ENCODE peak calls at places on chromosomes 2 and 18, in nine cellular contexts. One of them, this sample, is unnamed.

GRCh38 chr18:13449651-13450050 is 231.1 kb downstream of the LDLRAD4 start:
- DNase-seq in A673: no peak
- DNase-seq in iPS DF 6.9: no peak
- DNase-seq in body of pancreas: no peak
- DNase-seq in aorta: no peak
- DNase-seq in CD4-positive, alpha-beta T cell: no peak
- DNase-seq in astrocyte: no peak
- DNase-seq in pancreas: no peak
- DNase-seq in H1: no peak
- DNase-seq in this sample: no peak

GRCh38 chr2:65800998-65801397 is 368.6 kb upstream of the SPRED2 start:
- DNase-seq in CD4-positive, alpha-beta T cell: no peak
- DNase-seq in aorta: no peak
- DNase-seq in astrocyte: no peak
- DNase-seq in body of pancreas: peak; percentile 43
- DNase-seq in pancreas: no peak
- DNase-seq in H1: peak; percentile 54
- DNase-seq in A673: no peak
- DNase-seq in iPS DF 6.9: no peak
- DNase-seq in this sample: no peak

GRCh38 chr2:196174424-196174823 is 3.0 kb upstream of the STK17B start:
- DNase-seq in astrocyte: no peak
- DNase-seq in CD4-positive, alpha-beta T cell: no peak
- DNase-seq in body of pancreas: no peak
- DNase-seq in A673: no peak
- DNase-seq in pancreas: peak; percentile 28
- DNase-seq in iPS DF 6.9: no peak
- DNase-seq in aorta: no peak
- DNase-seq in H1: peak; percentile 50
- DNase-seq in this sample: no peak

GRCh38 chr2:205609036-205609607 is 73.2 kb upstream of the NRP2 start:
- DNase-seq in astrocyte: no peak
- DNase-seq in pancreas: no peak
- DNase-seq in iPS DF 6.9: no peak
- DNase-seq in aorta: no peak
- DNase-seq in A673: no peak
- DNase-seq in CD4-positive, alpha-beta T cell: no peak
- DNase-seq in H1: no peak
- DNase-seq in body of pancreas: no peak
- DNase-seq in this sample: no peak

GRCh38 chr2:29946465-29946864 is 25.1 kb upstream of the ALK start:
- DNase-seq in iPS DF 6.9: no peak
- DNase-seq in CD4-positive, alpha-beta T cell: no peak
- DNase-seq in astrocyte: no peak
- DNase-seq in pancreas: no peak
- DNase-seq in body of pancreas: no peak
- DNase-seq in A673: no peak
- DNase-seq in H1: no peak
- DNase-seq in aorta: no peak
- DNase-seq in this sample: no peak

GRCh38 chr18:11783716-11784331 is 67.4 kb upstream of the CHMP1B start:
- DNase-seq in pancreas: no peak
- DNase-seq in CD4-positive, alpha-beta T cell: no peak
- DNase-seq in body of pancreas: no peak
- DNase-seq in aorta: no peak
- DNase-seq in A673: no peak
- DNase-seq in astrocyte: no peak
- DNase-seq in iPS DF 6.9: no peak
- DNase-seq in H1: no peak
- DNase-seq in this sample: no peak

GRCh38 chr2:53985646-53986045 is 14.9 kb upstream of the PSME4 start:
- DNase-seq in aorta: no peak
- DNase-seq in CD4-positive, alpha-beta T cell: no peak
- DNase-seq in A673: no peak
- DNase-seq in pancreas: no peak
- DNase-seq in body of pancreas: no peak
- DNase-seq in astrocyte: no peak
- DNase-seq in H1: no peak
- DNase-seq in iPS DF 6.9: no peak
- DNase-seq in this sample: no peak

GRCh38 chr2:38178142-38178541 is 102.2 kb upstream of the CYP1B1 start:
- DNase-seq in aorta: no peak
- DNase-seq in astrocyte: peak; percentile 85
- DNase-seq in body of pancreas: peak; percentile 14
- DNase-seq in A673: no peak
- DNase-seq in CD4-positive, alpha-beta T cell: no peak
- DNase-seq in H1: no peak
- DNase-seq in pancreas: no peak
- DNase-seq in iPS DF 6.9: no peak
- DNase-seq in this sample: no peak

GRCh38 chr18:39770399-39770798 is 2184.6 kb upstream of the PIK3C3 start:
- DNase-seq in iPS DF 6.9: no peak
- DNase-seq in pancreas: no peak
- DNase-seq in aorta: no peak
- DNase-seq in A673: peak; percentile 52
- DNase-seq in body of pancreas: no peak
- DNase-seq in astrocyte: no peak
- DNase-seq in H1: no peak
- DNase-seq in CD4-positive, alpha-beta T cell: no peak
- DNase-seq in this sample: no peak

GRCh38 chr2:135125940-135126339 is 73.8 kb downstream of the RAB3GAP1 start:
- DNase-seq in pancreas: no peak
- DNase-seq in CD4-positive, alpha-beta T cell: no peak
- DNase-seq in aorta: no peak
- DNase-seq in H1: no peak
- DNase-seq in body of pancreas: no peak
- DNase-seq in iPS DF 6.9: no peak
- DNase-seq in astrocyte: no peak
- DNase-seq in A673: no peak
- DNase-seq in this sample: no peak

GRCh38 chr2:129888896-129889295 is 90.6 kb upstream of the RAB6C start:
- DNase-seq in A673: peak; percentile 53
- DNase-seq in pancreas: no peak
- DNase-seq in H1: no peak
- DNase-seq in aorta: no peak
- DNase-seq in iPS DF 6.9: no peak
- DNase-seq in astrocyte: peak; percentile 2
- DNase-seq in body of pancreas: no peak
- DNase-seq in CD4-positive, alpha-beta T cell: no peak
- DNase-seq in this sample: no peak

GRCh38 chr2:101823347-101823791 is 125.9 kb downstream of the MAP4K4 start:
- DNase-seq in astrocyte: peak; percentile 75
- DNase-seq in iPS DF 6.9: no peak
- DNase-seq in body of pancreas: peak; percentile 78
- DNase-seq in H1: peak; percentile 72
- DNase-seq in pancreas: no peak
- DNase-seq in CD4-positive, alpha-beta T cell: peak; percentile 65
- DNase-seq in aorta: no peak
- DNase-seq in A673: peak; percentile 53
- DNase-seq in this sample: peak; percentile 70

GRCh38 chr2:159185401-159186130 is 100.9 kb downstream of the WDSUB1 start:
- DNase-seq in astrocyte: peak; percentile 99
- DNase-seq in CD4-positive, alpha-beta T cell: no peak
- DNase-seq in A673: peak; percentile 58
- DNase-seq in iPS DF 6.9: no peak
- DNase-seq in aorta: no peak
- DNase-seq in H1: no peak
- DNase-seq in body of pancreas: peak; percentile 22
- DNase-seq in pancreas: no peak
- DNase-seq in this sample: peak; percentile 63

GRCh38 chr2:62137431-62137830 is 58.5 kb upstream of the B3GNT2 start:
- DNase-seq in iPS DF 6.9: no peak
- DNase-seq in aorta: no peak
- DNase-seq in astrocyte: peak; percentile 17
- DNase-seq in A673: no peak
- DNase-seq in CD4-positive, alpha-beta T cell: no peak
- DNase-seq in body of pancreas: no peak
- DNase-seq in H1: no peak
- DNase-seq in pancreas: no peak
- DNase-seq in this sample: no peak

GRCh38 chr18:67574749-67575148 is 58.2 kb upstream of the DSEL start:
- DNase-seq in body of pancreas: no peak
- DNase-seq in A673: no peak
- DNase-seq in aorta: no peak
- DNase-seq in H1: no peak
- DNase-seq in CD4-positive, alpha-beta T cell: no peak
- DNase-seq in pancreas: no peak
- DNase-seq in astrocyte: no peak
- DNase-seq in iPS DF 6.9: no peak
- DNase-seq in this sample: no peak

GRCh38 chr18:55319517-55319905 is 268.5 kb downstream of the TCF4 start:
- DNase-seq in body of pancreas: no peak
- DNase-seq in iPS DF 6.9: no peak
- DNase-seq in aorta: no peak
- DNase-seq in pancreas: no peak
- DNase-seq in astrocyte: peak; percentile 67
- DNase-seq in H1: no peak
- DNase-seq in CD4-positive, alpha-beta T cell: no peak
- DNase-seq in A673: peak; percentile 35
- DNase-seq in this sample: no peak

GRCh38 chr2:162153608-162154224 is 1.7 kb upstream of the GCG start:
- DNase-seq in A673: peak; percentile 62
- DNase-seq in H1: peak; percentile 72
- DNase-seq in iPS DF 6.9: peak; percentile 31
- DNase-seq in astrocyte: peak; percentile 20
- DNase-seq in aorta: no peak
- DNase-seq in body of pancreas: peak; percentile 66
- DNase-seq in CD4-positive, alpha-beta T cell: peak; percentile 41
- DNase-seq in pancreas: no peak
- DNase-seq in this sample: peak; percentile 67

GRCh38 chr18:29305516-29305915 is 1128.6 kb upstream of the CDH2 start:
- DNase-seq in aorta: no peak
- DNase-seq in iPS DF 6.9: no peak
- DNase-seq in H1: no peak
- DNase-seq in body of pancreas: no peak
- DNase-seq in pancreas: no peak
- DNase-seq in astrocyte: no peak
- DNase-seq in CD4-positive, alpha-beta T cell: no peak
- DNase-seq in A673: no peak
- DNase-seq in this sample: no peak

GRCh38 chr18:29309352-29309751 is 1132.4 kb upstream of the CDH2 start:
- DNase-seq in pancreas: no peak
- DNase-seq in iPS DF 6.9: no peak
- DNase-seq in A673: peak; percentile 24
- DNase-seq in body of pancreas: no peak
- DNase-seq in astrocyte: no peak
- DNase-seq in aorta: no peak
- DNase-seq in CD4-positive, alpha-beta T cell: no peak
- DNase-seq in H1: no peak
- DNase-seq in this sample: peak; percentile 0

GRCh38 chr18:29311580-29311979 is 1134.7 kb upstream of the CDH2 start:
- DNase-seq in CD4-positive, alpha-beta T cell: no peak
- DNase-seq in pancreas: no peak
- DNase-seq in A673: no peak
- DNase-seq in iPS DF 6.9: no peak
- DNase-seq in body of pancreas: no peak
- DNase-seq in aorta: no peak
- DNase-seq in astrocyte: no peak
- DNase-seq in H1: no peak
- DNase-seq in this sample: no peak

DNA sequence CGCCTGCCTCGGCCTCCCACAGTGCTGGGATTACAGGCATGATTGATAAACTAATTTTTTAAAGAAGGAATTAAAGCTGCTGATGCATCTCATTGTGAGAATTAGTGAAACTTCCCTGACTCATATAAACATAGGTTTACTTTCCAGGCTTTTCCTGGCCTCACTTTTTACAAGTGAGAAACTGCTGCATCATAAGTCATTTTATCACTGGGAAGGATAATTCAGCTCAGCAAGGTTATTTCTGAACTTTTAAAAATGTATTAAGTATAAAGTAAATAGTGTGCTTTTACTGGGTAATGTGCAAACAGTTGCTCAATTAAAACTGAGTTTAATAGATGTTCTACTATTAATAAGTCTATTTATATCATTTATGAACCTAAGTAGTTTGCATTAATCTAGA is 1130.3 kb upstream of the CDH2 start:
- DNase-seq in H1: no peak
- DNase-seq in aorta: no peak
- DNase-seq in body of pancreas: no peak
- DNase-seq in pancreas: no peak
- DNase-seq in A673: no peak
- DNase-seq in iPS DF 6.9: no peak
- DNase-seq in CD4-positive, alpha-beta T cell: no peak
- DNase-seq in astrocyte: no peak
- DNase-seq in this sample: no peak
- H3K27me3 ChIP-seq in H1: no peaks in the 10 kb centered on the region
- H3K27me3 ChIP-seq in aorta: no peaks in the 10 kb centered on the region
- H3K27me3 ChIP-seq in body of pancreas: no peaks in the 10 kb centered on the region
- H3K27me3 ChIP-seq in pancreas: no peaks in the 10 kb centered on the region
- H3K27me3 ChIP-seq in A673: no peaks in the 10 kb centered on the region
- H3K27me3 ChIP-seq in iPS DF 6.9: no peaks in the 10 kb centered on the region
- H3K27me3 ChIP-seq in CD4-positive, alpha-beta T cell: no peaks in the 10 kb centered on the region
- H3K27me3 ChIP-seq in astrocyte: no peaks in the 10 kb centered on the region
- H3K27me3 ChIP-seq in this sample: no peaks in the 10 kb centered on the region

GRCh38 chr2:236612737-236613136 is 43.1 kb downstream of the ACKR3 start:
- DNase-seq in A673: no peak
- DNase-seq in astrocyte: no peak
- DNase-seq in body of pancreas: peak; percentile 85
- DNase-seq in aorta: no peak
- DNase-seq in H1: no peak
- DNase-seq in pancreas: peak; percentile 49
- DNase-seq in iPS DF 6.9: no peak
- DNase-seq in CD4-positive, alpha-beta T cell: no peak
- DNase-seq in this sample: no peak
- H3K9me3 ChIP-seq in A673: no peaks in the 10 kb centered on the region
- H3K9me3 ChIP-seq in astrocyte: no peaks in the 10 kb centered on the region
- H3K9me3 ChIP-seq in body of pancreas: no peaks in the 10 kb centered on the region
- H3K9me3 ChIP-seq in aorta: no peaks in the 10 kb centered on the region
- H3K9me3 ChIP-seq in H1: no peaks in the 10 kb centered on the region
- H3K9me3 ChIP-seq in pancreas: no peaks in the 10 kb centered on the region
- H3K9me3 ChIP-seq in iPS DF 6.9: no peaks in the 10 kb centered on the region
- H3K9me3 ChIP-seq in CD4-positive, alpha-beta T cell: no peaks in the 10 kb centered on the region
- H3K9me3 ChIP-seq in this sample: no peaks in the 10 kb centered on the region

GRCh38 chr2:232526296-232527055 is 516 bp downstream of the CHRND start:
- DNase-seq in A673: no peak
- DNase-seq in H1: no peak
- DNase-seq in astrocyte: no peak
- DNase-seq in pancreas: peak; percentile 67
- DNase-seq in aorta: no peak
- DNase-seq in iPS DF 6.9: no peak
- DNase-seq in CD4-positive, alpha-beta T cell: no peak
- DNase-seq in body of pancreas: no peak
- DNase-seq in this sample: no peak
- H3K27me3 ChIP-seq in A673: peaks cover 31% of the 10 kb centered on the region
- H3K27me3 ChIP-seq in H1: peaks cover 32% of the 10 kb centered on the region
- H3K27me3 ChIP-seq in astrocyte: peaks cover 26% of the 10 kb centered on the region
- H3K27me3 ChIP-seq in pancreas: no peaks in the 10 kb centered on the region
- H3K27me3 ChIP-seq in aorta: no peaks in the 10 kb centered on the region
- H3K27me3 ChIP-seq in iPS DF 6.9: peaks cover 16% of the 10 kb centered on the region
- H3K27me3 ChIP-seq in CD4-positive, alpha-beta T cell: peaks cover 52% of the 10 kb centered on the region
- H3K27me3 ChIP-seq in body of pancreas: no peaks in the 10 kb centered on the region
- H3K27me3 ChIP-seq in this sample: no peaks in the 10 kb centered on the region

DNA sequence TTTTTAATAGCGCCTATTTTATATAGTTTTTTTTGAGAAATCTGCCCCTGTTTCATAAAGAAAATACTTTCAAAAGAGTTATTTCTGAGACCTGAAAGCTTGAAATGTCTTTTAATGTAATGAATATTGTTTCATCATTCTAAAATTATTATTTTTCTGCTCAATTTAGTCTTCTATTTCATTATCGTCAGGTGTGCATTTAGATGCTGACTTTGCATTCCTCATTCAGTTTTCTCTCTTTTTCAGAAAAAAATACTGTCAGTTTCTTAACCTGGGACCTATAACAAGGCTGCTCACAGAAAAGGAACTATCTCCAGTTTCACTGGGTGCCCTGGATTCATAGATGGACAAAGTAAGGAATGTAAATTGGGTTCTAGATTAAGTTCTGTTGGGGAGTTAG is 1631.7 kb downstream of the SUCLG1 start:
- DNase-seq in H1: no peak
- DNase-seq in body of pancreas: no peak
- DNase-seq in pancreas: no peak
- DNase-seq in aorta: no peak
- DNase-seq in CD4-positive, alpha-beta T cell: no peak
- DNase-seq in A673: no peak
- DNase-seq in iPS DF 6.9: no peak
- DNase-seq in astrocyte: no peak
- DNase-seq in this sample: no peak
- H3K9me3 ChIP-seq in H1: no peaks in the 10 kb centered on the region
- H3K9me3 ChIP-seq in body of pancreas: no peaks in the 10 kb centered on the region
- H3K9me3 ChIP-seq in pancreas: no peaks in the 10 kb centered on the region
- H3K9me3 ChIP-seq in aorta: no peaks in the 10 kb centered on the region
- H3K9me3 ChIP-seq in CD4-positive, alpha-beta T cell: no peaks in the 10 kb centered on the region
- H3K9me3 ChIP-seq in A673: peaks cover 35% of the 10 kb centered on the region
- H3K9me3 ChIP-seq in iPS DF 6.9: no peaks in the 10 kb centered on the region
- H3K9me3 ChIP-seq in astrocyte: no peaks in the 10 kb centered on the region
- H3K9me3 ChIP-seq in this sample: no peaks in the 10 kb centered on the region

This sample was measured in Caco-2.